ENCODE peak calls at places on chromosome 6, in seven cellular contexts. T is cardiac fibroblast; Y is pancreas; O is lung; L is upper lobe of left lung; Z is BJ; R is CD4-positive, alpha-beta T cell. V is an unnamed sample.

GRCh38 chr6:6972456-6972855 is 135.3 kb upstream of the RREB1 start:
- DNase-seq in T (peak), Y (no peak), O (no peak), L (no peak), Z (peak), R (no peak), V (no peak)

GRCh38 chr6:146337376-146337775 is 206.3 kb upstream of the RAB32 start:
- DNase-seq in T (no peak), Y (no peak), O (no peak), L (no peak), Z (no peak), R (no peak), V (no peak)

GRCh38 chr6:68635706-68636513 is 828 bp downstream of the ADGRB3 start:
- DNase-seq in T (peak), Y (no peak), O (no peak), L (no peak), Z (no peak), R (no peak), V (no peak)

GRCh38 chr6:110116258-110116657 is 63.2 kb downstream of the WASF1 start:
- DNase-seq in T (no peak), Y (no peak), O (no peak), L (no peak), Z (no peak), R (no peak), V (no peak)

GRCh38 chr6:22231616-22232015 is 65.2 kb downstream of the PRL start:
- DNase-seq in T (no peak), Y (no peak), O (no peak), L (no peak), Z (no peak), R (no peak), V (no peak)

GRCh38 chr6:105072799-105073199 is 107.0 kb downstream of the POPDC3 start:
- DNase-seq in T (peak), Y (no peak), O (no peak), L (no peak), Z (no peak), R (no peak), V (no peak)

GRCh38 chr6:10801224-10801848 is 37.0 kb downstream of the MAK start:
- DNase-seq in T (peak), Y (peak), O (peak), L (peak), Z (no peak), R (peak), V (no peak)

GRCh38 chr6:25844518-25844917 is 12.7 kb upstream of the SLC17A1 start:
- DNase-seq in T (no peak), Y (no peak), O (no peak), L (no peak), Z (no peak), R (no peak), V (no peak)

GRCh38 chr6:20875369-20875963 is 341.2 kb downstream of the CDKAL1 start:
- DNase-seq in T (peak), Y (no peak), O (no peak), L (no peak), Z (no peak), R (no peak), V (no peak)

GRCh38 chr6:137736048-137736846 is 130.8 kb upstream of the TNFAIP3 start:
- DNase-seq in T (no peak), Y (no peak), O (no peak), L (no peak), Z (no peak), R (peak), V (no peak)

GRCh38 chr6:14697427-14697826 is 548.4 kb upstream of the JARID2 start:
- DNase-seq in T (no peak), Y (no peak), O (no peak), L (no peak), Z (no peak), R (no peak), V (no peak)

GRCh38 chr6:38714239-38715015 is 684 bp upstream of the DNAH8 start:
- DNase-seq in T (no peak), Y (no peak), O (no peak), L (no peak), Z (no peak), R (no peak), V (no peak)

GRCh38 chr6:131861356-131861755 is 53.5 kb downstream of the ENPP1 start:
- DNase-seq in T (peak), Y (no peak), O (no peak), L (no peak), Z (peak), R (no peak), V (no peak)

GRCh38 chr6:51844391-51844735 is 243.1 kb downstream of the PKHD1 start:
- DNase-seq in T (no peak), Y (no peak), O (no peak), L (no peak), Z (no peak), R (no peak), V (no peak)

GRCh38 chr6:26141378-26141901 is 54.2 kb downstream of the HFE start:
- DNase-seq in T (no peak), Y (peak), O (no peak), L (no peak), Z (no peak), R (no peak), V (no peak)

GRCh38 chr6:159788276-159788675 is 1.1 kb downstream of the TCP1 start:
- DNase-seq in T (no peak), Y (no peak), O (no peak), L (no peak), Z (no peak), R (no peak), V (no peak)

GRCh38 chr6:168196385-168196860 is 117.4 kb upstream of the FRMD1 start:
- DNase-seq in T (no peak), Y (peak), O (peak), L (peak), Z (no peak), R (no peak), V (no peak)

GRCh38 chr6:10250655-10251220 is 164.1 kb downstream of the TFAP2A start:
- DNase-seq in T (no peak), Y (no peak), O (no peak), L (no peak), Z (no peak), R (no peak), V (no peak)

GRCh38 chr6:136779682-136780081 is 12.6 kb downstream of the MAP3K5 start:
- DNase-seq in T (no peak), Y (no peak), O (no peak), L (no peak), Z (no peak), R (no peak), V (no peak)

GRCh38 chr6:147905721-147906120 is 397.2 kb downstream of the SAMD5 start:
- DNase-seq in T (no peak), Y (no peak), O (no peak), L (no peak), Z (peak), R (no peak), V (no peak)

GRCh38 chr6:125248136-125248535 is 53.6 kb downstream of the HDDC2 start:
- DNase-seq in T (no peak), Y (no peak), O (no peak), L (no peak), Z (no peak), R (no peak), V (no peak)

GRCh38 chr6:41439524-41440418 is 104.4 kb downstream of the NCR2 start:
- DNase-seq in T (no peak), Y (no peak), O (no peak), L (no peak), Z (no peak), R (no peak), V (no peak)

GRCh38 chr6:1802495-1803395 is 193.0 kb downstream of the FOXC1 start:
- DNase-seq in T (no peak), Y (peak), O (no peak), L (no peak), Z (no peak), R (no peak), V (no peak)

GRCh38 chr6:32369678-32370077 is 2.0 kb downstream of the TSBP1 start:
- DNase-seq in T (peak), Y (no peak), O (no peak), L (no peak), Z (peak), R (no peak), V (no peak)

GRCh38 chr6:33988121-33989015 is 157.5 kb downstream of the GRM4 start:
- DNase-seq in T (no peak), Y (peak), O (no peak), L (no peak), Z (no peak), R (no peak), V (no peak)

GRCh38 chr6:73929421-73929820 is 233.4 kb downstream of the CD109 start:
- DNase-seq in T (no peak), Y (no peak), O (no peak), L (no peak), Z (no peak), R (no peak), V (no peak)

GRCh38 chr6:12608016-12608860 is 108.3 kb upstream of the PHACTR1 start:
- DNase-seq in T (peak), Y (no peak), O (no peak), L (no peak), Z (peak), R (no peak), V (no peak)

GRCh38 chr6:34465551-34466241 is at the start of gene PACSIN1:
- DNase-seq in T (no peak), Y (peak), O (no peak), L (no peak), Z (no peak), R (no peak), V (peak)

GRCh38 chr6:41071501-41071922 is 644 bp downstream of the OARD1 start:
- DNase-seq in T (no peak), Y (no peak), O (no peak), L (peak), Z (peak), R (no peak), V (no peak)

GRCh38 chr6:67717281-67717680 is 917.8 kb upstream of the ADGRB3 start:
- DNase-seq in T (peak), Y (no peak), O (no peak), L (peak), Z (no peak), R (no peak), V (no peak)

GRCh38 chr6:33860706-33861474 is 57.1 kb upstream of the MLN start:
- DNase-seq in T (peak), Y (no peak), O (no peak), L (no peak), Z (no peak), R (peak), V (no peak)

GRCh38 chr6:100614386-100614785 is 149.7 kb upstream of the SIM1 start:
- DNase-seq in T (no peak), Y (no peak), O (no peak), L (no peak), Z (no peak), R (no peak), V (no peak)

GRCh38 chr6:100614933-100615332 is 150.2 kb upstream of the SIM1 start:
- DNase-seq in T (no peak), Y (no peak), O (no peak), L (no peak), Z (no peak), R (no peak), V (no peak)

GRCh38 chr6:100617633-100618348 is 153.1 kb upstream of the SIM1 start:
- DNase-seq in T (peak), Y (no peak), O (no peak), L (no peak), Z (peak), R (no peak), V (no peak)

DNA sequence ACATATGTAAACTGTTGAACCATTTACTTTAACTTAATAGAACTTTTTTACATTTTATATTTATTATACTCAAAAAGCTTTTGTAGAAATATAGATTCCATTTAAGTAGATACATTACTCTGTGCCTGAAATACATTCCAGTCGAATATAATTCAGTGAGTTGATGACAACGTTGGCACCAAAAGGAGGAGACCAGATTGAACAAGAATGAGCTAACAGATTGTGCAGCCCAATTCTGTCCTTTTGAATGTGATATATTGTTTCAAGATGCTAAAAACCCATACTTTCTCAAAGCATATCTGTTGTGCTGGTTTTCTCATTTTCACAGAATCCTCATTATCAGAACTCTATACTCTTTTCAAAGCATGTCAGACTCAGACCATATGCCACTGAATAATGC is 147.4 kb upstream of the SIM1 start:
- DNase-seq in T (no peak), Y (no peak), O (no peak), L (no peak), Z (no peak), R (no peak), V (no peak)
- TF ChIP-seq CTCF in T (no peak), Y (no peak), O (no peak), L (no peak), Z (no peak), R (no peak), V (no peak)

GRCh38 chr6:151440930-151441329 is 11.0 kb downstream of the RMND1 start:
- DNase-seq in T (peak), Y (no peak), O (no peak), L (no peak), Z (no peak), R (no peak), V (no peak)
- TF ChIP-seq CTCF in T (peak), Y (no peak), O (no peak), L (no peak), Z (peak), R (peak), V (no peak)

GRCh38 chr6:43821101-43821886 is 51.3 kb downstream of the VEGFA start:
- DNase-seq in T (no peak), Y (no peak), O (no peak), L (no peak), Z (no peak), R (no peak), V (no peak)

GRCh38 chr6:43825187-43826115 is 55.4 kb downstream of the VEGFA start:
- DNase-seq in T (no peak), Y (no peak), O (no peak), L (peak), Z (no peak), R (no peak), V (no peak)

GRCh38 chr6:43823879-43824740 is 54.1 kb downstream of the VEGFA start:
- DNase-seq in T (no peak), Y (peak), O (peak), L (peak), Z (no peak), R (no peak), V (no peak)

GRCh38 chr6:43824741-43825064 is 54.7 kb downstream of the VEGFA start:
- DNase-seq in T (no peak), Y (no peak), O (no peak), L (no peak), Z (no peak), R (no peak), V (no peak)

GRCh38 chr6:43823390-43823789 is 53.4 kb downstream of the VEGFA start:
- DNase-seq in T (no peak), Y (no peak), O (no peak), L (no peak), Z (no peak), R (no peak), V (no peak)
- TF ChIP-seq CTCF in T (no peak), Y (no peak), O (no peak), L (no peak), Z (no peak), R (no peak), V (no peak)

DNA sequence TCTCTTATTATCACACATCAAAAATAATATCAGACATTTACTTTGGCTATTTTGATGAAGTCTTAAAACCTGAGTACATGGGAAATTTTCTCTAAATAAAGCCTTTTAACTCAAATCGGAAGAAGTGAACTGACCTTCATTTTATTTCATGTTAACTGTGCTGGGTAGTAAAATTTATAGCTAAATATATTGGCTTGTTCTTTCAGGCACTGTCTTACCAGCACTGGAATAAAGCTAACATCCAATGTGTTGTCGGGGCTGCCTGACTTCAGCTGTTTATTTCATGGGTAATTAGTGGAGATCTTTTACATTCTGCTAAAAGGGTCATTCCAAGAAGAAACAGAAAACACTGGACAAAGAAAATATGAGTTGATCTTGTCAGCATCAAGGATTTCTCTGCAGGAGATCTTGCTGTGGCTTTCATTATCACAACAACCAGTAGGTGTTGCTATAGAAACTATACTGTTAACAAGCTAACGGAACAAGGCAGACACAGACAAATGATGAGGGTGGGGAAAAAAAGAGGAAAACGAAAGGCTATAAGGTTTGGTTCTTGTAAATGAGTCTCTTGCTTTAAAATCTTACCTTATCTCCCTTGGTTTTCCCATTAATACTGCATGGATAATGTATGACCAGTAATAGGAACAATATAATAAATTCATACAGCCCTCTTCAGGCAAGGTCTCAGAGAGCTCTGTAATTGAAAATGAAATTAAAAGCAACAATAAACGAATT is 206.9 kb downstream of the SIM1 start:
- DNase-seq in T (peak), Y (no peak), O (no peak), L (no peak), Z (no peak), R (no peak), V (no peak)
- TF ChIP-seq CTCF in T (no peak), Y (no peak), O (no peak), L (no peak), Z (peak), R (no peak), V (no peak)

DNA sequence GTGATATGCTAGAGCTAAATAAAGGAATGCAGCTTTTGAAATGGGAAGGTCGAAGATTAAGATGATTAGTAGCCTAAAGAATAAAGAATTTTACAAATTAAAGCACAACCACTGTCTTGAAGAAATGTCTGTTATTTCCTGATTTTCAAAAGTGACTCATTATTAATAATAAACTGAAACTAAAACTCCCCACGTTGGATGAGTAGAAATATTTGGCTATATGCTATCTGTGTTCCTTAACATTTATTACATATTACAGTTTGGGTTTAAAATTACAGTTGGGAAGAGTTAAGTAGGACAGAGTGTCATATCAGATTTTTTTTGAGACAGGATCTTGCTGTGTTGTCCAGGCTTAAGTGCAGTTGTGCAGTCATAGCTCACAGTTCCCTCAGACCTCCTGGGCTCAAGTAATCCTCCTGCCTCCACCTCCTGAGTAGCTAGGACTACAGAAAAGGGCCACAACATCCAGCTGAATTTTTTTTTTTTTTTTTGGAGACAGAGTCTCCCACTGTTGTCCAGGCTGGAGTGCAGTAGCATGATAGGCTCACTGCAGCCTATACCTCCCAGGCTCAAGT is 47.1 kb downstream of the AKIRIN2 start:
- DNase-seq in T (peak), Y (no peak), O (no peak), L (no peak), Z (no peak), R (no peak), V (no peak)
- TF ChIP-seq CTCF in T (no peak), Y (no peak), O (no peak), L (no peak), Z (no peak), R (no peak), V (no peak)